ENCODE peak calls at places on chromosomes 7 and 10, in five cellular contexts. M is A549; R is ovary; I is CD8-positive, alpha-beta T cell; F is CD4-positive, alpha-beta memory T cell. Y is an unnamed sample.

GRCh38 chr10:122861724-122862161 is 16.1 kb upstream of the CUZD1 start:
- DNase-seq in F (no peak), R (no peak), M (peak; percentile 37), I (no peak), Y (no peak)

GRCh38 chr10:95321554-95322301 is 30.9 kb upstream of the PDLIM1 start:
- DNase-seq in R (no peak), F (no peak), M (no peak), I (no peak), Y (no peak)

GRCh38 chr10:115328331-115328730 is 235.2 kb downstream of the ATRNL1 start:
- DNase-seq in R (no peak), I (no peak), F (no peak), M (no peak), Y (no peak)

GRCh38 chr7:116777613-116778380 is 84.6 kb upstream of the CAPZA2 start:
- DNase-seq in R (no peak), I (no peak), F (no peak), M (no peak), Y (no peak)

GRCh38 chr7:100435401-100436304 is 644 bp downstream of the PPP1R35 start:
- DNase-seq in M (no peak), I (no peak), R (peak; percentile 51), F (peak; percentile 46), Y (peak; percentile 68)

GRCh38 chr10:131743190-131744151 is 157.3 kb upstream of the PPP2R2D start:
- DNase-seq in F (no peak), R (no peak), M (no peak), I (no peak), Y (no peak)

GRCh38 chr7:31078363-31078990 is 26.4 kb downstream of the ADCYAP1R1 start:
- DNase-seq in F (no peak), M (no peak), I (no peak), R (no peak), Y (no peak)

GRCh38 chr7:115911466-115911865 is 119.1 kb downstream of the TFEC start:
- DNase-seq in R (no peak), F (no peak), I (no peak), M (no peak), Y (no peak)

GRCh38 chr10:125265579-125265955 is 105.2 kb upstream of the CTBP2 start:
- DNase-seq in I (no peak), F (no peak), M (no peak), R (no peak), Y (no peak)

GRCh38 chr7:519974-520458 is 370 bp upstream of the PDGFA start:
- DNase-seq in F (no peak), R (no peak), I (no peak), M (peak; percentile 63), Y (no peak)

GRCh38 chr7:158228986-158229385 is 358.6 kb downstream of the PTPRN2 start:
- DNase-seq in M (no peak), I (no peak), F (no peak), R (no peak), Y (no peak)

GRCh38 chr10:19872504-19873271 is 56.5 kb downstream of the PLXDC2 start:
- DNase-seq in M (no peak), R (no peak), I (no peak), F (no peak), Y (no peak)

GRCh38 chr7:109259151-109259550 is 689.5 kb downstream of the DNAJB9 start:
- DNase-seq in R (no peak), M (no peak), F (no peak), I (no peak), Y (no peak)

GRCh38 chr10:103916254-103916653 is 1.7 kb downstream of the STN1 start:
- DNase-seq in M (no peak), R (peak; percentile 54), F (no peak), I (no peak), Y (no peak)

GRCh38 chr10:103910442-103911000 is 7.5 kb downstream of the STN1 start:
- DNase-seq in F (no peak), R (no peak), I (no peak), M (no peak), Y (no peak)

GRCh38 chr10:103911021-103911459 is 6.9 kb downstream of the STN1 start:
- DNase-seq in F (peak; percentile 82), R (no peak), M (no peak), I (peak; percentile 7), Y (peak; percentile 68)

GRCh38 chr10:103915794-103916193 is 2.2 kb downstream of the STN1 start:
- DNase-seq in I (no peak), M (no peak), R (no peak), F (no peak), Y (peak; percentile 70)

DNA sequence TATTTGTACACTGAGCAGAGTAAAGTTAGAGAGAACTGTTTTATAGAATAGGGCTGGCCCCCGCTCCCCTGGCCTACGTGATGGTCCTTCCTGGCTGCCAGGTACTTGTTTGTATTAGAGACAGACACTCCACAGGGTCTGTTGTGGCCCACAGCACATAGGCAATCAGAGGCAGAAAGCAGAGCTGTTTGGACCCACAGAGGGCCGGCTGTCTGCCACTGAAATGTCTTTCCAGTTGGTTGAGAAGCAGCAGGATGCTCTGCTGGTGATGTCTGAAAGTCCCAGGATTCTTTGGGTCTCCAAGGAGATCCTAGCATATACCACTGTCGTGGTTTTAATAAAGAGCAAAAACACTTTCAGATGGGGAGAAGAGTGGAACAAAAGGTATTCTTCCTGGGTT is 5.2 kb downstream of the STN1 start:
- DNase-seq in R (no peak), I (no peak), M (no peak), F (no peak), Y (no peak)
- H3K27ac ChIP-seq in R (no peak overlapping the region), I (peak overlapping the region; percentile 28), M (peak overlapping the region; percentile 6), F (peak overlapping the region; percentile 60), Y (no peak overlapping the region)

GRCh38 chr10:101355307-101355706 is 1.3 kb downstream of the BTRC start:
- DNase-seq in F (no peak), R (no peak), I (no peak), M (no peak), Y (no peak)
- H3K4me3 ChIP-seq in F (no peak overlapping the region), R (no peak overlapping the region), I (no peak overlapping the region), M (peak overlapping the region; percentile 84), Y (no peak overlapping the region)

DNA sequence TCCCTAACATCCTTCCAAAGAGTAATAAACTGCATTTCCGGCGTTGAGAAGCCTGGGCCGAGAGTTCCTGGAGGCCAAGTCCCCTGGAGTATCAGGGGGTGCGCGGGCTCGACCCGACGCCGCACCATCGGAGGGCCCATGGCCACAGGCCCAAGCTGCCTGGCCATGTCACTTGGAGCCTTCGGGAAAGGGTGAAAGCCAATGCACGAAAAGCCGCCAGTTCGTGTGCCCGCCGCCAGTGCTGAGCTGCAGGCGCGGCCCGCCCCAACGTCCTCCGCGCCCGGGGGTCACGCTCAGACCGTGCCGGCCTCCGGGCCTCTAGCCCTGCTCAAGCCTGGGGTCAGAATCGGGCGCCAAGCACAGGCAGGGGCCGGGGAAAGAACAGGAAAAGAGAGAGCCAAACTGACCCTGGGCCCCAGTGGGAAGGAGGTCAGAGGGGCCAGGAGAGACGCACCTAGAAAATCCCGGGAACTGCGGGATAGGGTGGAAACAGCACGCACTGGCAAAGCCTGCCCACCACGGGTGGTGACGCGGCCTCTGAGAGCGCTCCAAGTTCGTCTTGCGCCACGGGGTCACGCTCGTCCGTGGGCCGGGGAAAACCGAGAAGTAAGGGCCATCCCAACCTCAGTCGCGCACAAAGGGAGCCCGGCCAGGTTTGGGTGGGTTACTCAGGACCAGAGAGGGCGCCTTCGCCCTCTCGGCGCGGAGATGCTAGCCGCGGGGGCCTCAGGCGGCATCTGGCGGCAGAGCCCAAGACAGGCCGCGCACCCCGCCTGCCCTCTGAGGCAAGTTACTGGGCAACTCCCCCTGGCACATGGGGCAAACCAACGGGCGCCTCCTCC is 4.2 kb upstream of the EBF3 start:
- DNase-seq in I (no peak), R (no peak), F (no peak), M (no peak), Y (no peak)
- H3K4me1 ChIP-seq in I (peaks cover 22% of the 10 kb centered on the region), R (peaks cover 6% of the 10 kb centered on the region), F (no peaks in the 10 kb centered on the region), M (peaks cover 12% of the 10 kb centered on the region), Y (no peaks in the 10 kb centered on the region)

DNA sequence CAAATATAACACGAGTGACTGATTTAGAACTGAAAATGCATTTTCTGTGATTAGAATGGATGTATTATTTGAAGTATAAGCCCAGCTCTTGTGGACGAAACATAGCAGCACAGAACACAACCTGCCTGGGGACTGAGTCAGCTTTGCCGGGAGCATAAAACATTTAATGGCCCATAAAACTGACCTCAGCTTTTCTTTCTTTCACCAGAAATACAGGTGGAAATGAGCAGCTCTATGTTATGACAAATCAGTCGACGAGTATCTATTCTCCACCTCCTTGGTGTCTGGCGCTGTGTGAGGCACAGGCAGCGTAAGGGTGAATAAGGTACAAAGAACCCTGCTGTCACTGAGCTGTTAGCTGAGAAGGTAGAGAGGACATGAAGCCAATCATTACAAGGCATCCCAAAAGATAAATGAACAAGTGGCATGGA is 471.6 kb upstream of the AKR1E2 start:
- DNase-seq in F (no peak), M (peak; percentile 36), I (no peak), R (no peak), Y (no peak)
- H3K27ac ChIP-seq in F (no peak overlapping the region), M (peak overlapping the region; percentile 77), I (no peak overlapping the region), R (no peak overlapping the region), Y (no peak overlapping the region)

GRCh38 chr7:36283171-36283570 is 106.5 kb upstream of the ANLN start:
- DNase-seq in M (no peak), R (no peak), I (no peak), F (no peak), Y (no peak)

GRCh38 chr7:36279926-36280315 is 109.7 kb upstream of the ANLN start:
- DNase-seq in I (no peak), R (no peak), F (no peak), M (no peak), Y (no peak)

GRCh38 chr7:36281945-36282727 is 107.5 kb upstream of the ANLN start:
- DNase-seq in I (no peak), M (no peak), F (no peak), R (no peak), Y (no peak)

GRCh38 chr7:36279251-36279925 is 110.3 kb upstream of the ANLN start:
- DNase-seq in M (no peak), F (no peak), I (no peak), R (no peak), Y (no peak)

GRCh38 chr7:36280840-36281812 is 108.5 kb upstream of the ANLN start:
- DNase-seq in R (peak; percentile 65), I (no peak), M (peak; percentile 85), F (no peak), Y (no peak)
- H3K4me3 ChIP-seq in R (no peak overlapping the region), I (no peak overlapping the region), M (peak overlapping the region; percentile 39), F (no peak overlapping the region), Y (no peak overlapping the region)

GRCh38 chr10:101489355-101489754 is 98.7 kb downstream of the POLL start:
- DNase-seq in R (no peak), I (no peak), M (no peak), F (no peak), Y (no peak)
- H3K4me1 ChIP-seq in R (peaks cover 3% of the 10 kb centered on the region), I (no peaks in the 10 kb centered on the region), M (no peaks in the 10 kb centered on the region), F (no peaks in the 10 kb centered on the region), Y (no peaks in the 10 kb centered on the region)

GRCh38 chr7:138116892-138117291 is 40.6 kb downstream of the AKR1D1 start:
- DNase-seq in M (no peak), I (no peak), R (no peak), F (no peak), Y (no peak)
- H3K27ac ChIP-seq in M (no peak overlapping the region), I (no peak overlapping the region), R (no peak overlapping the region), F (no peak overlapping the region), Y (no peak overlapping the region)